ENCODE peak calls at places on chromosomes 12 and 14, in eight cellular contexts. X is H7; S is left ventricle myocardium inferior; F is NCI-H69; Z is GM12865; L is stimulated activated CD4-positive, alpha-beta T cell treated with anti-CD3 and anti-CD28 coated beads, Interleukin-1b, Interleukin-23, amount 100 ng/mL, for 48 hours; R is activated naive CD8-positive, alpha-beta T cell treated with anti-CD3 and anti-CD28 coated beads, Interleukin-2, amount 50 U/mL, for 24 hours; H is Peyer's patch. V is an unnamed sample.

GRCh38 chr12:63064080-63064479 is 86.9 kb downstream of the AVPR1A start:
- DNase-seq in F (no peak), S (no peak), H (no peak), Z (no peak), X (no peak), L (no peak), R (no peak), V (no peak)

GRCh38 chr12:31585271-31585670 is 5.7 kb downstream of the DENND5B start:
- DNase-seq in Z (no peak), F (no peak), L (no peak), X (no peak), S (no peak), R (no peak), H (no peak), V (no peak)

GRCh38 chr12:112686373-112686772 is 105.2 kb upstream of the RPH3A start:
- DNase-seq in F (peak), Z (no peak), X (no peak), S (no peak), R (no peak), L (no peak), H (no peak), V (no peak)

GRCh38 chr14:52015411-52016030 is 26.2 kb downstream of the RTRAF start:
- DNase-seq in Z (no peak), S (no peak), H (no peak), X (peak), F (peak), L (no peak), R (no peak), V (no peak)

GRCh38 chr14:42011221-42011620 is 404.5 kb downstream of the LRFN5 start:
- DNase-seq in H (no peak), S (no peak), X (no peak), R (no peak), Z (no peak), L (no peak), F (no peak), V (no peak)

GRCh38 chr12:31342314-31342713 is 16.4 kb upstream of the SINHCAF start:
- DNase-seq in X (no peak), F (peak), H (peak), S (no peak), L (no peak), Z (no peak), R (no peak), V (no peak)

GRCh38 chr12:41604830-41605229 is 416.7 kb downstream of the PDZRN4 start:
- DNase-seq in H (no peak), X (no peak), F (no peak), S (no peak), L (no peak), R (no peak), Z (no peak), V (no peak)

GRCh38 chr14:73553845-73554244 is 4.9 kb downstream of the HEATR4 start:
- DNase-seq in Z (no peak), L (no peak), R (no peak), H (no peak), S (no peak), F (no peak), X (peak), V (no peak)

GRCh38 chr12:52766351-52767019 is 10.7 kb downstream of the KRT76 start:
- DNase-seq in H (no peak), X (no peak), R (no peak), S (no peak), F (no peak), Z (no peak), L (no peak), V (no peak)

GRCh38 chr12:32336261-32336660 is 63.1 kb upstream of the FGD4 start:
- DNase-seq in Z (no peak), X (no peak), S (no peak), F (no peak), R (no peak), L (no peak), H (no peak), V (no peak)

GRCh38 chr14:75240781-75241180 is 37.8 kb upstream of the FOS start:
- DNase-seq in R (no peak), H (no peak), Z (no peak), S (no peak), L (no peak), X (no peak), F (no peak), V (no peak)

GRCh38 chr14:97791906-97792305 is 994.7 kb downstream of the VRK1 start:
- DNase-seq in H (no peak), X (no peak), S (no peak), R (no peak), L (no peak), Z (no peak), F (no peak), V (no peak)

GRCh38 chr14:65940056-65940735 is 527.7 kb downstream of the FUT8 start:
- DNase-seq in R (no peak), H (no peak), L (peak), Z (peak), F (peak), X (no peak), S (no peak), V (no peak)

GRCh38 chr12:100447405-100447804 is 26.3 kb upstream of the NR1H4 start:
- DNase-seq in S (no peak), L (no peak), Z (no peak), H (no peak), R (no peak), F (peak), X (peak), V (no peak)